ENCODE peak calls at places on chromosomes 7 and 10, in ten cellular contexts. R, H, A, N, L, E, D, X, F and I are unnamed samples. For H3K4me1, the result is how much of the 10 kb centered on the place peaks cover.

GRCh38 chr10:103259989-103260388 is 14.3 kb downstream of the RPEL1 start:
- DNase-seq in E (no peak), D (no peak), H (no peak), L (no peak), A (no peak), X (no peak), N (no peak), F (no peak), R (no peak), I (no peak)

GRCh38 chr10:132059760-132060508 is 5.8 kb upstream of the JAKMIP3 start:
- DNase-seq in X (no peak), F (no peak), E (peak), N (no peak), A (no peak), L (no peak), D (no peak), R (no peak), H (no peak), I (no peak)

GRCh38 chr10:10796061-10796773 is 221.5 kb upstream of the CELF2 start:
- DNase-seq in D (peak), R (no peak), H (no peak), L (no peak), F (no peak), N (no peak), A (no peak), E (no peak), X (no peak), I (no peak)

GRCh38 chr7:71486856-71487628 is 355.1 kb downstream of the GALNT17 start:
- DNase-seq in L (no peak), X (no peak), H (no peak), F (no peak), E (no peak), A (peak), R (peak), N (no peak), D (no peak), I (no peak)

GRCh38 chr10:126504051-126504760 is 115.9 kb upstream of the ADAM12 start:
- DNase-seq in F (peak), E (no peak), H (peak), N (peak), L (no peak), R (peak), A (peak), X (no peak), D (peak), I (no peak)

GRCh38 chr10:33559105-33559504 is 224.6 kb upstream of the NRP1 start:
- DNase-seq in L (no peak), F (no peak), E (no peak), X (no peak), H (peak), N (no peak), R (peak), A (peak), D (no peak), I (no peak)

GRCh38 chr7:84712326-84712725 is 474.5 kb downstream of the SEMA3D start:
- DNase-seq in D (no peak), R (no peak), N (no peak), L (no peak), X (no peak), H (no peak), E (no peak), A (no peak), F (no peak), I (no peak)

GRCh38 chr10:101047961-101048892 is 13.6 kb upstream of the KAZALD1 start:
- DNase-seq in R (no peak), D (peak), N (no peak), X (peak), L (no peak), E (no peak), F (no peak), A (no peak), H (no peak), I (no peak)

GRCh38 chr7:137475966-137476365 is 132.4 kb upstream of the PTN start:
- DNase-seq in F (no peak), H (peak), R (peak), A (no peak), X (no peak), L (no peak), D (no peak), E (no peak), N (no peak), I (no peak)

GRCh38 chr10:110214380-110214826 is 7.0 kb downstream of the MXI1 start:
- DNase-seq in L (no peak), H (no peak), F (peak), N (no peak), E (no peak), X (no peak), D (no peak), A (no peak), R (no peak), I (peak)

GRCh38 chr7:115475774-115476407 is 554.0 kb downstream of the MDFIC start:
- DNase-seq in A (no peak), E (no peak), R (peak), H (peak), N (no peak), L (no peak), D (peak), X (no peak), F (no peak), I (no peak)

GRCh38 chr10:125160856-125161569 is 650 bp upstream of the CTBP2 start:
- DNase-seq in F (no peak), X (peak), R (peak), N (no peak), H (peak), A (peak), E (peak), D (peak), L (peak), I (no peak)

GRCh38 chr7:7148799-7149481 is 33.4 kb upstream of the C1GALT1 start:
- DNase-seq in L (no peak), A (no peak), D (no peak), X (peak), F (peak), N (peak), H (no peak), E (no peak), R (peak), I (no peak)

GRCh38 chr10:44975487-44976331 is 2.9 kb downstream of the DEPP1 start:
- DNase-seq in R (peak), A (no peak), E (peak), X (no peak), H (peak), D (peak), L (no peak), N (peak), F (no peak), I (no peak)

GRCh38 chr7:112050205-112050881 is 155.9 kb downstream of the DOCK4 start:
- DNase-seq in D (no peak), A (no peak), L (no peak), E (no peak), N (no peak), R (no peak), F (no peak), H (no peak), X (no peak), I (no peak)

GRCh38 chr7:90720970-90721768 is 125.0 kb downstream of the CDK14 start:
- DNase-seq in N (peak), H (no peak), A (peak), X (no peak), F (peak), R (peak), E (peak), L (no peak), D (peak), I (no peak)

GRCh38 chr7:90721869-90722431 is 125.8 kb downstream of the CDK14 start:
- DNase-seq in E (no peak), F (no peak), D (no peak), N (no peak), X (no peak), A (no peak), H (no peak), R (no peak), L (no peak), I (no peak)

GRCh38 chr7:90726120-90726519 is 130.0 kb downstream of the CDK14 start:
- DNase-seq in A (no peak), E (no peak), F (no peak), D (no peak), N (no peak), L (no peak), R (peak), X (no peak), H (no peak), I (no peak)

GRCh38 chr7:90723233-90723632 is 127.1 kb downstream of the CDK14 start:
- DNase-seq in H (no peak), R (no peak), D (no peak), A (no peak), L (no peak), F (peak), N (no peak), X (no peak), E (no peak), I (no peak)

GRCh38 chr7:90723866-90724265 is 127.7 kb downstream of the CDK14 start:
- DNase-seq in D (no peak), E (no peak), H (no peak), N (no peak), A (no peak), L (no peak), R (no peak), F (no peak), X (no peak), I (no peak)
- H3K4me1 ChIP-seq in D (under half), E (half or more), H (under half), N (under half), A (under half), L (under half), R (under half), F (half or more), X (under half), I (under half)

GRCh38 chr7:20776214-20776875 is 10.3 kb downstream of the SP8 start:
- DNase-seq in X (no peak), D (peak), F (no peak), L (no peak), R (no peak), A (no peak), N (no peak), E (no peak), H (no peak), I (no peak)

GRCh38 chr7:20778063-20778721 is 8.5 kb downstream of the SP8 start:
- DNase-seq in L (no peak), R (no peak), H (peak), D (peak), F (no peak), X (peak), A (peak), E (peak), N (no peak), I (no peak)

GRCh38 chr7:20776942-20777341 is 9.7 kb downstream of the SP8 start:
- DNase-seq in E (no peak), L (no peak), X (no peak), R (no peak), D (peak), N (no peak), A (no peak), H (no peak), F (no peak), I (no peak)

GRCh38 chr7:20777377-20778062 is 9.2 kb downstream of the SP8 start:
- DNase-seq in H (no peak), A (no peak), D (peak), L (no peak), E (no peak), X (no peak), F (no peak), R (no peak), N (no peak), I (no peak)

GRCh38 chr7:20779041-20779440 is 7.6 kb downstream of the SP8 start:
- DNase-seq in R (no peak), X (no peak), A (no peak), D (no peak), H (no peak), N (no peak), F (no peak), L (no peak), E (no peak), I (no peak)
- H3K4me3 ChIP-seq in R (no peak), X (no peak), A (no peak), D (peak), H (no peak), N (no peak), F (no peak), L (no peak), E (no peak), I (no peak)

DNA sequence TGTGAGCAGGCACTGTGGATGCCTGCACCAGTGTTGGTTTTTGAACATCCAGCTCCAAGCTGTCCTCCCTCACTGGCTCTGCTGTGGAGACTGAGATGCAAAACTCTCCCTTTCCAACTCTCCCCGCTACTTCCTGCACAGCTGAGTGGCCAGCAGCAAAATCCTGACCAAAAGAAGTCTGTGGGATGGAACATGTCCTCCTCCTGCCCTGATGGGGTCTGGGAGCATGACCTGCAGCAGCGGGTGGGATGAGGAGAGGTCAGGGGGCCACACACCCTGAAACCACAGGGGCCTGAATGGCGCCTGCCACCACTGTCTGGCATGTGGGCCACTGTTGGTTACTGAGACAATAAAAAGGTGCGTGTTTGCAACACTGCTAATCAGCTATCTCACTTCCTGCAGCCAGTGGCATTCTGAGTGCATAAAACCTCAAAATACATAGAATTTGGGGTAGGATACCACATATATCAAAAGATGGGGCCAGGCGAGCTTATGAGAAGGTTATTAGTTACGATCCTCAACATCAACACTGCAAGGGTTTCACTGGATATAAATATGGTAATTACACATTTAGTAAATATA is 200.0 kb downstream of the WDR37 start:
- DNase-seq in A (no peak), D (no peak), R (no peak), X (no peak), F (no peak), E (no peak), N (no peak), L (no peak), H (no peak), I (no peak)
- H3K27ac ChIP-seq in A (no peak), D (no peak), R (no peak), X (no peak), F (no peak), E (no peak), N (no peak), L (no peak), H (no peak), I (no peak)

GRCh38 chr10:71320592-71320991 is 1.5 kb downstream of the SLC29A3 start:
- DNase-seq in E (no peak), L (no peak), N (peak), H (no peak), F (no peak), R (no peak), D (no peak), X (no peak), A (no peak), I (no peak)
- H3K4me1 ChIP-seq in E (under half), L (under half), N (under half), H (under half), F (under half), R (under half), D (under half), X (under half), A (under half), I (under half)

GRCh38 chr10:30188567-30189253 is 129.3 kb upstream of the JCAD start:
- DNase-seq in F (no peak), N (no peak), A (no peak), L (no peak), D (no peak), R (no peak), H (no peak), X (no peak), E (no peak), I (no peak)
- H3K4me3 ChIP-seq in F (no peak), N (no peak), A (peak), L (no peak), D (no peak), R (no peak), H (no peak), X (no peak), E (no peak), I (no peak)

GRCh38 chr7:15174470-15174869 is 271.9 kb upstream of the DGKB start:
- DNase-seq in H (no peak), A (no peak), E (no peak), N (no peak), D (no peak), R (no peak), X (no peak), F (no peak), L (no peak), I (no peak)
- H3K27ac ChIP-seq in H (no peak), A (no peak), E (no peak), N (no peak), D (no peak), R (no peak), X (no peak), F (no peak), L (no peak), I (no peak)

DNA sequence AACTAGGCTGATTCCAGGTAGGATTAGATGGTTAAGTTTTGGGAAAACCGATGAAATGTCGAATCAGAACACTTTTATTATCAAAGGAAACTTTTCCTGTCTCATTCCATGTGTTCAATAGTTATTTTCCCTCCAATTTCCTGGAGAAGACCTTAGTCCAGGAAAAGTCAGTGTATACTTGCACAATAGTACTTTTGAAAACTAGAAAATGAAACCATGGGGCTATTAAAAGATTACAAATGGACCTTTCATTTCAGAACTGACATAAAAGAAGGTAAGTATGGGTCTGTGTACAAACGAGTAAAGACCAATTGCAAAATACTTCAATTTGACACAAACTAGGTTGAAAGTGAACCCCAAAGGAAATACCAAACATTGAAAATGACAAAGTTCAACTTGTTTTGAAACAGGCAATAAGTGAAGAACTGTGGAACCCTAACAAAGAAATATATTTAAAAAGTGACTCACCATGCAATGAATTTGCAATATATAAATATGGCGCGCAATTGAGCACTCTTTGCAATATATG is 2.1 kb downstream of the AVPI1 start:
- DNase-seq in R (no peak), N (peak), D (no peak), F (no peak), H (peak), E (no peak), X (no peak), A (no peak), L (no peak), I (no peak)
- H3K4me1 ChIP-seq in R (under half), N (half or more), D (under half), F (under half), H (half or more), E (half or more), X (half or more), A (under half), L (half or more), I (under half)

DNA sequence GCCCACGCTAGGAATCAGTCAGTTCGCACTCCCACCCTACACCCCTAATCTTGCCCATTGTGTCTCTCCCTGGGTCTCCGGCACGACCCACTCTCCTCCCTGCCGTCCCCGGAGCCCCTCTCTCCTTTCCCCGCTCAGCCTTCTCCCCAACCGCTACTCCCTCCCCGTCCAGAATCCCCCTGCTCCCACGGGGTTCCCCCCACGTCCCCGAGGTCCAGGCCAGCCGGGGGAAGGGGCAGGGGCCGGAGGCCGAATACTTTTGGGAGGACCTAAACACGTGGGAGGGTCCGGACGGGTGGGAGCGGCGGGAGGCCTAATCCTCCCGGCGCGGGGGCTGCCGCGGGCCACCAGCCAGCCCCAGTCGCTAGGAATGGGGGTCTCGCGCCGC is 560 bp downstream of the RARRES2 start:
- DNase-seq in E (no peak), F (no peak), L (no peak), D (no peak), A (no peak), R (no peak), H (no peak), X (no peak), N (no peak), I (no peak)
- H3K4me3 ChIP-seq in E (peak), F (no peak), L (peak), D (peak), A (peak), R (no peak), H (no peak), X (peak), N (peak), I (no peak)

DNA sequence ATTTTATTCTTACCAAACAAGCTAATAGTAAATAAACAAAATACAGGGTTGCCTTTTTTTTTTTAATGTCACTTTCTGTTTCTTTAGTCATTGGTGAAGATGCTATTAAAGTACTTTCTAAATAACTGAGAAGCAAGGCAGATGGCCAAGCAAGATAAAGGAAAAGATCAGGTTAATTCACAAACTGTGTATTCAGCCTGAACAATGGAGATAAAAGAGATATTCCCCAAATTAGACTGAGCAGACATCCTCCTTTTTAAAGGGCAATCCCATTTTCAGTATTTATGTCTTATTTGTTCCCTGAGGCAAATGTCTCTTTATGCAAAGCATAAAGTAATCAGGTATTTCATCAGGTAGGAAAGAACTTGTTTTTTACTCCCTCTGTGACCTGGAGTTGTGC is 23.2 kb upstream of the XRCC2 start:
- DNase-seq in F (no peak), N (no peak), R (no peak), H (no peak), D (no peak), A (no peak), E (no peak), X (no peak), L (no peak), I (no peak)
- H3K27ac ChIP-seq in F (no peak), N (no peak), R (no peak), H (no peak), D (no peak), A (peak), E (no peak), X (no peak), L (no peak), I (no peak)